ENCODE peak calls at places on chromosomes 11 and 22, in five cellular contexts. One of them, this sample, is unnamed.

GRCh38 chr11:15568440-15568839 is 453.7 kb downstream of the INSC start:
- DNase-seq in fibroblast of pulmonary artery: no peak
- DNase-seq in PC-3: no peak
- DNase-seq in lower leg skin: peak; percentile 53
- DNase-seq in GM20000: no peak
- DNase-seq in this sample: no peak

GRCh38 chr22:49632199-49633009 is 195.3 kb downstream of the BRD1 start:
- DNase-seq in fibroblast of pulmonary artery: peak; percentile 62
- DNase-seq in PC-3: peak; percentile 73
- DNase-seq in lower leg skin: no peak
- DNase-seq in GM20000: peak; percentile 80
- DNase-seq in this sample: no peak

GRCh38 chr11:68053117-68053516 is 14.3 kb downstream of the TCIRG1 start:
- DNase-seq in fibroblast of pulmonary artery: no peak
- DNase-seq in PC-3: no peak
- DNase-seq in lower leg skin: no peak
- DNase-seq in GM20000: peak; percentile 8
- DNase-seq in this sample: no peak

GRCh38 chr22:50733521-50734342 is 4.3 kb upstream of the ACR start:
- DNase-seq in fibroblast of pulmonary artery: peak; percentile 14
- DNase-seq in PC-3: no peak
- DNase-seq in lower leg skin: peak; percentile 78
- DNase-seq in GM20000: no peak
- DNase-seq in this sample: peak; percentile 72

GRCh38 chr22:45131749-45132148 is 32.0 kb upstream of the NUP50 start:
- DNase-seq in fibroblast of pulmonary artery: no peak
- DNase-seq in PC-3: no peak
- DNase-seq in lower leg skin: no peak
- DNase-seq in GM20000: no peak
- DNase-seq in this sample: no peak

GRCh38 chr11:113373306-113373705 is 14.3 kb upstream of the ANKK1 start:
- DNase-seq in fibroblast of pulmonary artery: peak; percentile 50
- DNase-seq in PC-3: peak; percentile 74
- DNase-seq in lower leg skin: no peak
- DNase-seq in GM20000: no peak
- DNase-seq in this sample: no peak

GRCh38 chr11:17148536-17148935 is 59.2 kb downstream of the PIK3C2A start:
- DNase-seq in fibroblast of pulmonary artery: no peak
- DNase-seq in PC-3: peak; percentile 27
- DNase-seq in lower leg skin: no peak
- DNase-seq in GM20000: no peak
- DNase-seq in this sample: no peak

GRCh38 chr11:65291613-65292012 is 23.1 kb upstream of the CDC42EP2 start:
- DNase-seq in fibroblast of pulmonary artery: peak; percentile 73
- DNase-seq in PC-3: peak; percentile 66
- DNase-seq in lower leg skin: no peak
- DNase-seq in GM20000: no peak
- DNase-seq in this sample: no peak

GRCh38 chr11:14411818-14412217 is 52.8 kb upstream of the RRAS2 start:
- DNase-seq in fibroblast of pulmonary artery: peak; percentile 80
- DNase-seq in PC-3: peak; percentile 93
- DNase-seq in lower leg skin: peak; percentile 88
- DNase-seq in GM20000: no peak
- DNase-seq in this sample: peak; percentile 63

GRCh38 chr22:47835726-47836125 is 1073.3 kb downstream of the TBC1D22A start:
- DNase-seq in fibroblast of pulmonary artery: peak; percentile 13
- DNase-seq in PC-3: peak; percentile 95
- DNase-seq in lower leg skin: no peak
- DNase-seq in GM20000: no peak
- DNase-seq in this sample: no peak

DNA sequence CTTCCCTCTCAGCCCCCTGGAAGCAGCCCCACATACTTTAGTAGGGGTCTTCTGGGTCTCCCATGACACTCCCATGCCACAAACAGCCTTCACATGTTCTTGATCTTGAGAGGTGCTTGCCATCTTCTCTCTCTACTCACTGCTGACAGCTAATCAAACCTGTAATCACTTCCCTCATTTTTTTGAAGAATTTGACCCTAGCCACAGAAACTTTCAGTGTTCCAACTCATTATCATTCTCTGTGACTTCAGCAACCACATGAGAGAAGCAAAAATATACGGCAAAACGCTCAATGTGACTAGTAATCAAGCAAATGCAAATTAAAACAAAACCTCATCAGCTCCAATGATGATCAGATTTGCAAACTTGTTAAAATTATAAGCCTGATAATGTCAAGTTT is 38.3 kb upstream of the POU2AF2 start:
- DNase-seq in fibroblast of pulmonary artery: no peak
- DNase-seq in PC-3: peak; percentile 7
- DNase-seq in lower leg skin: no peak
- DNase-seq in GM20000: no peak
- DNase-seq in this sample: no peak
- TF ChIP-seq CTCF in fibroblast of pulmonary artery: no peak
- TF ChIP-seq CTCF in PC-3: no peak
- TF ChIP-seq CTCF in lower leg skin: no peak
- TF ChIP-seq CTCF in GM20000: no peak
- TF ChIP-seq CTCF in this sample: no peak

GRCh38 chr11:32884770-32885384 is 7.7 kb upstream of the QSER1 start:
- DNase-seq in fibroblast of pulmonary artery: peak; percentile 36
- DNase-seq in PC-3: peak; percentile 22
- DNase-seq in lower leg skin: no peak
- DNase-seq in GM20000: no peak
- DNase-seq in this sample: no peak
- TF ChIP-seq CTCF in fibroblast of pulmonary artery: peak; percentile 64
- TF ChIP-seq CTCF in PC-3: peak; percentile 69
- TF ChIP-seq CTCF in lower leg skin: no peak
- TF ChIP-seq CTCF in GM20000: peak; percentile 25
- TF ChIP-seq CTCF in this sample: peak; percentile 51

DNA sequence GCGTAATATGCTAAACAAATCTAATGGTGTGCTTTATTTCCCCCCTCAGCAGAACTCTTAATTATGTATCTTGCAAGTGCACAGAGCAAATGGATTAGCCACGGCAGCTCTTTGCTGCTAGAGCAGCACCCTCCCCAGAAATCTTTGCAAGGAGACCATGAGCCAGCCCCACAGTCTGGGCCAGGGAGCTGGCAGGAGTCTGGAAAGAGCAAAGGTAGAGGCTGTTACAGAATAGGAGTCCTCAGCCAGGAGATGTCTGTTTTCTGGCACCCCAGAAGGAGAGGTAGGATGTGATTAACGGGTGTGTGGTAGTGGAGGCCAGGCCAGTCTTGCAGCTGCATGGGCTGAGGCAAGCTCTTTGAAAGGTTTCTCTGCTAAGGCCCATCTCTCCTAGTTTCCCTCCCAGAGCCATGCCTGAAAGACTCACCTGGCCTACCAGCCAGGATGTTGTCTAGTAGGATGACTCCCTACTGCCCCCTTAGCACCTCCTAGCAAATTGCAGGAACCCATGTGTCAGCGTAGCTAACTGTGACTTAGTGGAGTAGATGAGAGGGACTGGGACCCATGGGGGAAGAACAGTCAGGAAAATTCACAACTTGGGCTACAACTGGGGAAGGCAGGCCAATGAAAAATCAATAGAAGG is 557.2 kb downstream of the BUD13 start:
- DNase-seq in fibroblast of pulmonary artery: no peak
- DNase-seq in PC-3: no peak
- DNase-seq in lower leg skin: no peak
- DNase-seq in GM20000: no peak
- DNase-seq in this sample: no peak
- TF ChIP-seq CTCF in fibroblast of pulmonary artery: no peak
- TF ChIP-seq CTCF in PC-3: peak; percentile 24
- TF ChIP-seq CTCF in lower leg skin: no peak
- TF ChIP-seq CTCF in GM20000: peak; percentile 10
- TF ChIP-seq CTCF in this sample: peak; percentile 9

GRCh38 chr11:10990160-10990559 is 132.3 kb upstream of the ZBED5 start:
- DNase-seq in fibroblast of pulmonary artery: no peak
- DNase-seq in PC-3: no peak
- DNase-seq in lower leg skin: no peak
- DNase-seq in GM20000: no peak
- DNase-seq in this sample: no peak

GRCh38 chr11:10979529-10979928 is 121.7 kb upstream of the ZBED5 start:
- DNase-seq in fibroblast of pulmonary artery: no peak
- DNase-seq in PC-3: no peak
- DNase-seq in lower leg skin: no peak
- DNase-seq in GM20000: no peak
- DNase-seq in this sample: no peak

GRCh38 chr11:10982695-10983492 is 125.0 kb upstream of the ZBED5 start:
- DNase-seq in fibroblast of pulmonary artery: peak; percentile 6
- DNase-seq in PC-3: peak; percentile 54
- DNase-seq in lower leg skin: no peak
- DNase-seq in GM20000: no peak
- DNase-seq in this sample: no peak

GRCh38 chr11:10984742-10985141 is 126.9 kb upstream of the ZBED5 start:
- DNase-seq in fibroblast of pulmonary artery: no peak
- DNase-seq in PC-3: no peak
- DNase-seq in lower leg skin: no peak
- DNase-seq in GM20000: no peak
- DNase-seq in this sample: no peak

GRCh38 chr11:10984250-10984649 is 126.4 kb upstream of the ZBED5 start:
- DNase-seq in fibroblast of pulmonary artery: no peak
- DNase-seq in PC-3: no peak
- DNase-seq in lower leg skin: no peak
- DNase-seq in GM20000: no peak
- DNase-seq in this sample: no peak
- TF ChIP-seq CTCF in fibroblast of pulmonary artery: no peak
- TF ChIP-seq CTCF in PC-3: no peak
- TF ChIP-seq CTCF in lower leg skin: no peak
- TF ChIP-seq CTCF in GM20000: no peak
- TF ChIP-seq CTCF in this sample: no peak

DNA sequence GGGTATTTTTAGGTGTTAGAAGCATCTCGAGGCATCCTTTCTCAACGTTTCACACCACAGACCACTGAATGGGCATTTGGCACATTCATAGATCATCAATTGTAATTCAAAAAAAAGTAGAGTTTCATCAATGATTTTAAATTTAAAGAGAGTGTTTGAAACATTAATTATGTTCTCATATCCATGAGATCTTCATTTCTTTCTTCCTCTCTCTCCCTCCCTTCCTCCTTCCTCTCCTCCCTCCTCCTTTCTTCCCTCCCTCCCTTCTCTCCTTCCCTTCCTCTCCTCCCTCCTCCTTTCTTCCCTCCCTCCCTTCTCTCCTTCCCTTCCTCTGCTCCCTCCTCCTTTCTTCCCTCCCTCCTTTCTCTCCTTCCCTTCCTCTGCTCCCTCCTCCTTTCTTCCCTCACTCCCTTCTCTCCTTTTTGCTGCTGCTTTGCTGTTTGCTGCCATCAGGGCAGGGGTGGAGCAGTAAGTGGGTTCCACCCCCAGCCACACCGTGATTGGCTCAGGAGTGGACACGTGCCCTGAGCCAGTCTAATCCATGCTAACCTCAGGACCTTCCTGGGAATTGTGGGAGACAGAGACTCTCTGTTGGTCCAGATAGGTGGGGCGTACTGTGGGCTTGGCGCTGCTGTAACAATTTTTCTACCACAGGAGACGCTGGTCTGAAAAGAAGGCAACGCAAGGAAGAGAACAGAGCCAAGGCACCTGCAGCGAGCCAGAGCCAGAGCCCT is 33.8 kb upstream of the APOBEC3A start:
- DNase-seq in fibroblast of pulmonary artery: peak; percentile 69
- DNase-seq in PC-3: peak; percentile 87
- DNase-seq in lower leg skin: peak; percentile 91
- DNase-seq in GM20000: no peak
- DNase-seq in this sample: peak; percentile 63
- TF ChIP-seq CTCF in fibroblast of pulmonary artery: peak; percentile 31
- TF ChIP-seq CTCF in PC-3: peak; percentile 19
- TF ChIP-seq CTCF in lower leg skin: no peak
- TF ChIP-seq CTCF in GM20000: no peak
- TF ChIP-seq CTCF in this sample: no peak

GRCh38 chr22:24146791-24147353 is 34.4 kb upstream of the SUSD2 start:
- DNase-seq in fibroblast of pulmonary artery: peak; percentile 82
- DNase-seq in PC-3: no peak
- DNase-seq in lower leg skin: no peak
- DNase-seq in GM20000: no peak
- DNase-seq in this sample: peak; percentile 88

GRCh38 chr22:24144471-24145115 is 36.7 kb upstream of the SUSD2 start:
- DNase-seq in fibroblast of pulmonary artery: no peak
- DNase-seq in PC-3: no peak
- DNase-seq in lower leg skin: no peak
- DNase-seq in GM20000: no peak
- DNase-seq in this sample: no peak

GRCh38 chr22:24145446-24146189 is 35.7 kb upstream of the SUSD2 start:
- DNase-seq in fibroblast of pulmonary artery: no peak
- DNase-seq in PC-3: no peak
- DNase-seq in lower leg skin: no peak
- DNase-seq in GM20000: no peak
- DNase-seq in this sample: no peak

GRCh38 chr22:24147666-24148065 is 33.6 kb upstream of the SUSD2 start:
- DNase-seq in fibroblast of pulmonary artery: no peak
- DNase-seq in PC-3: no peak
- DNase-seq in lower leg skin: no peak
- DNase-seq in GM20000: no peak
- DNase-seq in this sample: no peak

DNA sequence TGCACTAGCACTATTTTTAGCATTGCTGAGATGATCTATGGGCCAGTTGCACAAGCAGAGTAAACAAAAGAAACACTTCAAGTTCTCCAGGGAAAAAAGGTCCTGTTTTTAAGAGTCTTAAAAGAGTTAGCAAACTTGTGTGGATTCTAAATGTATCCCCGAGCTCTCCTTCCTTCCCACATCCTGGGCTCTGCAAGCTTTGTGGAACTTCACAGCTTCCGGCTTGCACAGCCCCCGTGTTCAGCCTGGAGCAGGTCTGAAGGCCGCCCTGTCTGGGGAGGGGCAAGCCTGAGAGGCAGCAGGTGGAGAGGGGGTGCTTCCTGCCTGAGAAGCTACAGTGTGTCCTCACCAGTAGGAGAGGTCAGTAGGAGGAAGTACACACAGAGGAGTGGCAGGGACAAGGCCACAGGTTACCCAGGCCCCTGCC is 35.1 kb upstream of the SUSD2 start:
- DNase-seq in fibroblast of pulmonary artery: peak; percentile 75
- DNase-seq in PC-3: peak; percentile 40
- DNase-seq in lower leg skin: no peak
- DNase-seq in GM20000: peak; percentile 81
- DNase-seq in this sample: no peak
- TF ChIP-seq CTCF in fibroblast of pulmonary artery: no peak
- TF ChIP-seq CTCF in PC-3: no peak
- TF ChIP-seq CTCF in lower leg skin: no peak
- TF ChIP-seq CTCF in GM20000: no peak
- TF ChIP-seq CTCF in this sample: no peak

DNA sequence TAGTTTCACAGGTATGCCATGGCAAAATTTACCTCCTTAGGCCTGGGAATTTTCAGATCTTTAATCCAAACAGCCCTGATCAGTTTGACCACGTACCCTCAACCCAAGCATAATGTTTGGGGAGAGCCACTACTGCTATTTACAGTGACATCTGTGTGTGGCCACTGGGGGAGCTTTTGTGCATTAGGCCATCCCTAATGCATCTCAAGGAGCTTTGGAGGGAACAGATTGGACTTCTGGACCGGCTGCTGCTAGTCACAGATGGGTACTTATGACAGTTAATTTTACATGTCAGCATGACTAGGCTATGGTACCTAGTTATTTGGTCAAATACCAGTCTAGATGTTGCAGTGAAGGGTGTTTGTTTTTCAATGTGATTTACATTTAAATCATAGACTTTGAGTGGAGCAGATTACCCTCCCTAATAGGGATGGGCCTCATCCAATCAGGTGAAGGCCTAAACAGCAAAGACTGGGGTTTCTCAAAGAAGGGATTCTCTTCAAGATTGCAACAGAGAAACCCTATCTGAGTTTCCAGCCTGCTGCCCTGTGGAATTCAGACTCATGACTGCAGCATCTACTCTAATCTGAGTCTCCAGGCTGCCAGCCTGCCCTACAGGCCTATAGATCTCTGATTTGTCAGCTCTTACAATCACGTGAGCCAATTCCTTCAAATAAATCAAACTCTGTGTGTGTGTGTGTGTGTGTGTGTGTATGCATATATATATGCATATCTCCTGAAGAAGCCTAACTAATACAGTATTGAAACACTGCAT is 37.9 kb upstream of the GALNT18 start:
- DNase-seq in fibroblast of pulmonary artery: no peak
- DNase-seq in PC-3: no peak
- DNase-seq in lower leg skin: no peak
- DNase-seq in GM20000: no peak
- DNase-seq in this sample: no peak
- TF ChIP-seq CTCF in fibroblast of pulmonary artery: no peak
- TF ChIP-seq CTCF in PC-3: peak; percentile 44
- TF ChIP-seq CTCF in lower leg skin: no peak
- TF ChIP-seq CTCF in GM20000: no peak
- TF ChIP-seq CTCF in this sample: no peak